ENCODE peak calls at places on chromosome X, in six cellular contexts. T, X, M, A, P and K are unnamed samples. For H3K36me3, the result is how much of the 10 kb centered on the place peaks cover.

GRCh38 chrX:38941675-38942074 is 140.4 kb downstream of the MID1IP1 start:
- DNase-seq in T (no peak), X (no peak), M (no peak), A (no peak), P (no peak), K (peak)

GRCh38 chrX:68732906-68733493 is 85.5 kb downstream of the STARD8 start:
- DNase-seq in T (peak), X (peak), M (peak), A (peak), P (peak), K (peak)

GRCh38 chrX:65697173-65697572 is 29.7 kb downstream of the MSN start:
- DNase-seq in T (peak), X (no peak), M (no peak), A (no peak), P (no peak), K (no peak)

GRCh38 chrX:40093586-40093985 is 4.2 kb downstream of the BCOR start:
- DNase-seq in T (no peak), X (peak), M (no peak), A (no peak), P (no peak), K (no peak)

GRCh38 chrX:88397551-88397950 is 349.5 kb upstream of the CPXCR1 start:
- DNase-seq in T (no peak), X (no peak), M (no peak), A (no peak), P (no peak), K (no peak)

GRCh38 chrX:12505127-12505526 is 286.1 kb upstream of the PRPS2 start:
- DNase-seq in T (no peak), X (no peak), M (no peak), A (no peak), P (no peak), K (no peak)

GRCh38 chrX:112651766-112652165 is 28.0 kb downstream of the LHFPL1 start:
- DNase-seq in T (peak), X (no peak), M (no peak), A (no peak), P (no peak), K (peak)

GRCh38 chrX:153477039-153477438 is 6.7 kb upstream of the HAUS7 start:
- DNase-seq in T (peak), X (peak), M (no peak), A (peak), P (no peak), K (no peak)

GRCh38 chrX:112849010-112849409 is 8.4 kb upstream of the AMOT start:
- DNase-seq in T (no peak), X (no peak), M (peak), A (no peak), P (no peak), K (no peak)

GRCh38 chrX:47483310-47484268 is 567 bp upstream of the ZNF41 start:
- DNase-seq in T (peak), X (peak), M (no peak), A (peak), P (no peak), K (no peak)

GRCh38 chrX:17596051-17596450 is 141.2 kb upstream of the SCML1 start:
- DNase-seq in T (peak), X (no peak), M (no peak), A (peak), P (no peak), K (peak)

GRCh38 chrX:16711219-16712115 is 1.0 kb downstream of the CTPS2 start:
- DNase-seq in T (no peak), X (peak), M (peak), A (peak), P (no peak), K (no peak)

GRCh38 chrX:18900401-18900976 is 83.4 kb downstream of the PHKA2 start:
- DNase-seq in T (no peak), X (peak), M (no peak), A (no peak), P (no peak), K (no peak)

GRCh38 chrX:64977830-64978229 is 1.6 kb upstream of the ZC4H2 start:
- DNase-seq in T (no peak), X (peak), M (no peak), A (no peak), P (no peak), K (peak)

GRCh38 chrX:68163446-68163845 is 269.8 kb downstream of the OPHN1 start:
- DNase-seq in T (peak), X (no peak), M (no peak), A (peak), P (no peak), K (peak)

GRCh38 chrX:77003956-77004355 is 443.2 kb upstream of the FGF16 start:
- DNase-seq in T (peak), X (no peak), M (no peak), A (no peak), P (no peak), K (peak)

GRCh38 chrX:38937400-38937799 is 136.1 kb downstream of the MID1IP1 start:
- DNase-seq in T (no peak), X (no peak), M (no peak), A (no peak), P (no peak), K (no peak)

GRCh38 chrX:7996414-7996813 is 69.2 kb upstream of the PNPLA4 start:
- DNase-seq in T (peak), X (no peak), M (peak), A (peak), P (no peak), K (peak)

GRCh38 chrX:74525116-74525515 is 89.3 kb downstream of the RLIM start:
- DNase-seq in T (no peak), X (no peak), M (no peak), A (no peak), P (no peak), K (no peak)

GRCh38 chrX:86033385-86033784 is 14.0 kb downstream of the CHM start:
- DNase-seq in T (no peak), X (no peak), M (no peak), A (no peak), P (no peak), K (no peak)

GRCh38 chrX:12984629-12985303 is 9.9 kb downstream of the TMSB4X start:
- DNase-seq in T (peak), X (peak), M (no peak), A (peak), P (no peak), K (peak)

GRCh38 chrX:13938053-13938765 is 91.5 kb downstream of the GEMIN8 start:
- DNase-seq in T (no peak), X (no peak), M (no peak), A (no peak), P (no peak), K (no peak)

GRCh38 chrX:135087867-135088266 is 32.5 kb downstream of the ETDB start:
- DNase-seq in T (no peak), X (peak), M (no peak), A (no peak), P (no peak), K (no peak)

GRCh38 chrX:118353081-118353850 is 7.4 kb downstream of the WDR44 start:
- DNase-seq in T (no peak), X (no peak), M (no peak), A (no peak), P (no peak), K (peak)

GRCh38 chrX:618761-619450 is 11.7 kb upstream of the SHOX start:
- DNase-seq in T (no peak), X (peak), M (no peak), A (no peak), P (no peak), K (no peak)

GRCh38 chrX:67648361-67648760 is 104.5 kb downstream of the AR start:
- DNase-seq in T (no peak), X (no peak), M (no peak), A (no peak), P (no peak), K (no peak)

GRCh38 chrX:43644124-43644701 is 11.9 kb upstream of the MAOA start:
- DNase-seq in T (peak), X (peak), M (no peak), A (no peak), P (no peak), K (peak)

GRCh38 chrX:101359966-101360365 is 11.4 kb upstream of the TIMM8A start:
- DNase-seq in T (no peak), X (no peak), M (no peak), A (no peak), P (no peak), K (peak)

GRCh38 chrX:13266641-13267420 is 53.0 kb downstream of the ATXN3L start:
- DNase-seq in T (peak), X (no peak), M (no peak), A (no peak), P (no peak), K (peak)

DNA sequence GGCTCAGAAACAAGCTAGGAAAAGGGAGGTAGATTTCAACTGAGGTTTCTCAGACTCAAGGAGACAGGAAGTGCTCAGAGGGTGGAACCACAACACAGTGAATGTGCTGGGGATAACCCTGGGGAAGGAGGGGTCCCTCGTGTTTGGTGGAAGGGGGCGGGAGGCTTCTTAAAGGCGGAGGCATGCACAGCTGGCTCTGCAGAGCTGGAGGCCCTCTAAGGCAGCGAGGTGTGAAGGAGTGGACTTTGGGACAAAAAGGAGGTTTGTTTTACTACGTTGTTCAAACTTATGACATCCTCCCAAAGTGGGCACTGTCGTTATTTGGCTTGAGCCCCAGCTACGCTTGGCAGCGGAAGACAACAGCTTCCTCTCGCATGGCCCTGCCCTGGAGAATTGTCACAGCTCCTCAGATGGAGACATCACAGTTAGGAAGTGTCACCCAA is 21.7 kb upstream of the MTM1 start:
- DNase-seq in T (no peak), X (no peak), M (no peak), A (no peak), P (no peak), K (no peak)
- H3K4me3 ChIP-seq in T (no peak), X (no peak), M (no peak), A (no peak), P (no peak), K (no peak)

GRCh38 chrX:80223922-80224579 is 196.2 kb upstream of the TENT5D start:
- DNase-seq in T (no peak), X (no peak), M (no peak), A (no peak), P (no peak), K (no peak)
- TF ChIP-seq CTCF in T (no peak), X (no peak), M (no peak), A (no peak), P (no peak), K (no peak)

GRCh38 chrX:119676949-119677653 is 15.9 kb downstream of the SEPTIN6 start:
- DNase-seq in T (no peak), X (peak), M (no peak), A (no peak), P (no peak), K (no peak)
- H3K36me3 ChIP-seq in T (under half), X (under half), M (under half), A (under half), P (under half), K (under half)

GRCh38 chrX:2635366-2635765 is 55.7 kb upstream of the CD99 start:
- DNase-seq in T (no peak), X (no peak), M (no peak), A (no peak), P (no peak), K (no peak)
- H3K4me3 ChIP-seq in T (no peak), X (no peak), M (no peak), A (no peak), P (no peak), K (no peak)

DNA sequence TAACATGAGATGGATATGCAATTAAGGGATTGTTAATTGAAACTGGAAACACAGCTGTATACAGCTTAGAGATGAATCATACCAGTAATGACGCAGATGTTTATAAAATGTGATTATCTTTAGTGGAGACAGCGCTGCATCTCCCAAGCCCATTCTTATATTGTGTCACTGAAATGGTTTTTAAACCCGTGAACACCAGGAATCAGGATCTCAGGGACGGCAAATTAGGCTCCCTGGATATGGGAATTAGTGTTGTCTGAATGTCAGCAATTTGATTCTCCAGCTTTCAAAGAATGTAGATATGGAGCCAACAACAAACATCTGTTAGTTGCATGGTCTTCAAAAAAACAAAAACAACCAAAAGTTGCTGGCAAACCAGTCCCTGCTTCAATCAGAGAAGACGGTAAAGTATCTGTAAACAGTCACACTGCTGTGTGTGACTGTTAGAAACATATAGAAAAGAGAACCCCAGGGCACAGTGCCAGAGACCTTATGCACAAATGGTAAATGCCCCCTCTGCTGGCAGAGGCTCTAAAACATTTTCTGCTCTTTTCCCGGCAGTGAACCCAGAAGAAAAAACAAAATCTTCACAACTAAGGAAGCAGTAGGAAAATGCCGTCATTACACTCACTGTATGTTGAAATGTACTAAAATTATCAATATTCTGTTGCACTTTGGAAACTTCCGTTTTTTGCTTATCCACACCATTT is 351.9 kb upstream of the FTHL17 start:
- DNase-seq in T (peak), X (no peak), M (peak), A (peak), P (no peak), K (peak)
- TF ChIP-seq CTCF in T (peak), X (peak), M (peak), A (peak), P (no peak), K (peak)

GRCh38 chrX:49247346-49247745 is 12.1 kb downstream of the CCDC22 start:
- DNase-seq in T (no peak), X (no peak), M (no peak), A (no peak), P (no peak), K (no peak)
- H3K36me3 ChIP-seq in T (under half), X (under half), M (under half), A (under half), P (under half), K (under half)

DNA sequence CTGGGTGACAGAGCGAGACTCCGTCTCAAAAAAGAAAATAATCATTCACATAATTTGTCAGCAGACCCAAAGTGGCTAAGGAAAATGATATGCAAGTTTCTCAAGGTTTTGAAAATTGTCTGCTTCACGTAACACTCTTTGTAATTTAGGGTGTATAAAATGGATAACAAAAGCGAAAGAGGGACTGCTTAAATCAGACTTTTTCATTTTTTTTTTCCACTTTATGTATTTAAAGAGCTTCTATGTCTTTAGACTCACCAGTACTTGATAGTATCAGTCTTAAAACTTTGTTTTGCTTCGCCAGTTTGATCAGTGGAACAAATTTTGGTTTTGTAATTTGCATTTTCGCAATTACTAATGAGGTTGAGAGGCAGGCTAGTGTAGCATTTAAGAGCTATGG is 34.6 kb downstream of the USP9X start:
- DNase-seq in T (no peak), X (no peak), M (no peak), A (no peak), P (no peak), K (no peak)
- H3K4me3 ChIP-seq in T (no peak), X (no peak), M (no peak), A (no peak), P (no peak), K (no peak)

DNA sequence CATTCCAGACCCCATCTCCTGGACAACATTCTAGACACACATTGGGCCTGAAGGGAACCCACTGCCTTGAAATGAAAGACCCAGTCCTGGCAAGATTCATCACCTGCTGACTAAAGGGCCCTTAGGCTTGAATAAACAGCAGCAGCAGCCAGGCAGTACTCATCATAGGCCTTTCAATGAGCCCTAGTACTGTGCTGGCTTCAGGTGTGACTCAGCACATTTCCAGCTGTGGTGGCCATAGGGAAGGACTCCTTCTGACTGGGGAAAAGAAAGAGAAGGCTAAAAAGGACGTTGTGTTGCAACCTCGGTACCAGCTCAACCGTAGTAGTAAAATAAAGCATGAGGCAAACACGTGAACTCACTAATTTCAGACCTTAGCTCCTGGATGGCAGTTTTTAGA is 344.0 kb downstream of the ACTRT1 start:
- DNase-seq in T (no peak), X (no peak), M (no peak), A (no peak), P (no peak), K (peak)
- TF ChIP-seq CTCF in T (no peak), X (no peak), M (no peak), A (no peak), P (no peak), K (no peak)

GRCh38 chrX:49287665-49288064 is 15.8 kb upstream of the GAGE10 start:
- DNase-seq in T (no peak), X (no peak), M (no peak), A (no peak), P (no peak), K (no peak)
- H3K36me3 ChIP-seq in T (under half), X (under half), M (under half), A (under half), P (under half), K (under half)